ENCODE peak calls at places on chromosome 15, in six cellular contexts. J is upper lobe of right lung, U is foreskin fibroblast, M is colonic mucosa, D is brain microvascular endothelial cell, P is neural crest cell. S is an unnamed sample.

GRCh38 chr15:51023499-51023898 is 71.2 kb downstream of the TNFAIP8L3 start:
- DNase-seq in J (no peak), U (no peak), M (no peak), D (no peak), P (no peak), S (no peak)

GRCh38 chr15:20642054-20642767 is 100.6 kb upstream of the GOLGA6L6 start:
- DNase-seq in J (no peak), U (no peak), M (no peak), D (no peak), P (no peak), S (no peak)

GRCh38 chr15:82663186-82663600 is 16.0 kb upstream of the CPEB1 start:
- DNase-seq in J (no peak), U (peak; percentile 70), M (peak; percentile 47), D (no peak), P (peak; percentile 78), S (no peak)

GRCh38 chr15:24848050-24848449 is 106.7 kb upstream of the SNRPN start:
- DNase-seq in J (no peak), U (peak; percentile 33), M (no peak), D (peak; percentile 12), P (peak; percentile 28), S (no peak)

GRCh38 chr15:40106203-40107161 is 2.2 kb downstream of the BMF start:
- DNase-seq in J (peak; percentile 87), U (peak; percentile 55), M (peak; percentile 89), D (no peak), P (no peak), S (peak; percentile 85)

GRCh38 chr15:57591237-57591821 is 375 bp upstream of the MYZAP start:
- DNase-seq in J (no peak), U (no peak), M (no peak), D (no peak), P (no peak), S (no peak)

GRCh38 chr15:64348455-64348854 is 7.5 kb downstream of the CSNK1G1 start:
- DNase-seq in J (no peak), U (peak; percentile 68), M (no peak), D (no peak), P (no peak), S (no peak)

GRCh38 chr15:98187549-98187948 is 227.0 kb downstream of the ARRDC4 start:
- DNase-seq in J (no peak), U (no peak), M (no peak), D (no peak), P (no peak), S (no peak)

GRCh38 chr15:41860049-41860828 is 21.6 kb downstream of the PLA2G4B start:
- DNase-seq in J (no peak), U (no peak), M (no peak), D (no peak), P (peak; percentile 49), S (no peak)

GRCh38 chr15:76903251-76903681 is 1.9 kb downstream of the SCAPER start:
- DNase-seq in J (no peak), U (peak; percentile 52), M (no peak), D (peak; percentile 35), P (no peak), S (no peak)

GRCh38 chr15:41881925-41882688 is 11.7 kb downstream of the SPTBN5 start:
- DNase-seq in J (no peak), U (peak; percentile 27), M (peak; percentile 45), D (no peak), P (no peak), S (no peak)

GRCh38 chr15:45780352-45780751 is 145.5 kb downstream of the SQOR start:
- DNase-seq in J (no peak), U (no peak), M (no peak), D (no peak), P (no peak), S (no peak)
- TF ChIP-seq CTCF in J (no peak), U (no peak), M (no peak), D (no peak), P (no peak), S (no peak)

GRCh38 chr15:80934761-80935221 is 54.8 kb downstream of the MESD start:
- DNase-seq in J (no peak), U (peak; percentile 29), M (no peak), D (peak; percentile 41), P (no peak), S (no peak)
- TF ChIP-seq CTCF in J (no peak), U (no peak), M (no peak), D (peak; percentile 13), P (no peak), S (no peak)

GRCh38 chr15:78306176-78306774 is 6.9 kb upstream of the SKIC8 start:
- DNase-seq in J (no peak), U (peak; percentile 88), M (no peak), D (peak; percentile 75), P (no peak), S (no peak)

GRCh38 chr15:78304487-78305413 is 5.3 kb upstream of the SKIC8 start:
- DNase-seq in J (no peak), U (no peak), M (no peak), D (no peak), P (no peak), S (no peak)

GRCh38 chr15:78302579-78302978 is 3.2 kb upstream of the SKIC8 start:
- DNase-seq in J (no peak), U (peak; percentile 92), M (no peak), D (peak; percentile 49), P (no peak), S (no peak)

GRCh38 chr15:78301813-78302212 is 2.4 kb upstream of the SKIC8 start:
- DNase-seq in J (no peak), U (peak; percentile 48), M (no peak), D (no peak), P (no peak), S (no peak)

GRCh38 chr15:78303729-78304486 is 4.5 kb upstream of the SKIC8 start:
- DNase-seq in J (no peak), U (no peak), M (no peak), D (no peak), P (no peak), S (no peak)
- TF ChIP-seq CTCF in J (no peak), U (no peak), M (no peak), D (no peak), P (no peak), S (no peak)

GRCh38 chr15:90221251-90221900 is 12.4 kb downstream of the CIB1 start:
- DNase-seq in J (peak; percentile 82), U (peak; percentile 92), M (peak; percentile 81), D (peak; percentile 71), P (peak; percentile 32), S (peak; percentile 75)
- TF ChIP-seq CTCF in J (peak; percentile 68), U (peak; percentile 89), M (peak; percentile 61), D (peak; percentile 94), P (peak; percentile 61), S (peak; percentile 72)

DNA sequence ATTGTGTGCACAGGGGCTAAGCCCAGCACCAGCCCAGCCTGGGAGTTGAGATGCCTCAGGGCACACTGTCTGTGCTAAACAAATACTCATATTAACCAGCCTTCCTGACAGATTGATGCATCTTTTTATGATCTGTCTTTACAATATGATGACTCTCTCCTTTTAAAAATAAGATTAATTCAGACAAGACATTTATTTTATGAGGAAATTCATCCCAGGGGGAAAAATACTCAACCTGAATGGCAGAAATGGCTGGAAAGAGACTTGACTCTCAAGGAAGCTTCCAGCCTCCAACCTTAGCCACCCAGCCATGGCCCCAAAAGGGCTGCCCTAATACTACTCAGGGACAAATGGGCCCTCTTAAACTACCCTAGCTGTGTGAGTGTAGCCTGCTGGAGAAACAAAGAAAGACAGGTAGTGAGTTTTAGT is 46.9 kb downstream of the NOX5 start:
- DNase-seq in J (no peak), U (no peak), M (no peak), D (no peak), P (no peak), S (no peak)
- TF ChIP-seq CTCF in J (no peak), U (no peak), M (no peak), D (peak; percentile 9), P (peak; percentile 15), S (no peak)

S was measured in lower lobe of right lung.